ENCODE peak calls at places on chromosome 1, in four cellular contexts. E is A549, Q is cardiac fibroblast, O is OCI-LY7. Y is an unnamed sample.

GRCh38 chr1:30147188-30147587 is 576.2 kb downstream of the MATN1 start:
- DNase-seq in O (no peak), Q (no peak), E (no peak), Y (peak; percentile 3)

GRCh38 chr1:86704972-86705632 is 726 bp downstream of the SH3GLB1 start:
- DNase-seq in Q (peak; percentile 71), O (peak; percentile 56), E (peak; percentile 53), Y (peak; percentile 39)

GRCh38 chr1:1777950-1778826 is at the start of gene NADK:
- DNase-seq in O (peak; percentile 84), Q (peak; percentile 34), E (peak; percentile 45), Y (peak; percentile 89)

GRCh38 chr1:243890576-243890975 is 40.5 kb upstream of the AKT3 start:
- DNase-seq in O (no peak), Q (peak; percentile 62), E (no peak), Y (no peak)

GRCh38 chr1:161736332-161736969 is 13.1 kb upstream of the DUSP12 start:
- DNase-seq in E (peak; percentile 29), Q (peak; percentile 57), O (no peak), Y (no peak)

GRCh38 chr1:150925080-150925479 is 1.1 kb upstream of the SETDB1 start:
- DNase-seq in Q (peak; percentile 3), E (no peak), O (no peak), Y (no peak)

GRCh38 chr1:157574836-157575235 is 22.5 kb upstream of the FCRL5 start:
- DNase-seq in E (no peak), O (no peak), Q (no peak), Y (no peak)

GRCh38 chr1:207181838-207182237 is 77.8 kb downstream of the C4BPA start:
- DNase-seq in O (no peak), Q (peak; percentile 19), E (peak; percentile 20), Y (no peak)

GRCh38 chr1:152007047-152007446 is 13.4 kb upstream of the S100A10 start:
- DNase-seq in E (no peak), O (no peak), Q (no peak), Y (no peak)

GRCh38 chr1:154466136-154466665 is 35.8 kb upstream of the TDRD10 start:
- DNase-seq in E (no peak), O (no peak), Q (no peak), Y (no peak)

GRCh38 chr1:90821152-90821792 is 104.2 kb upstream of the BARHL2 start:
- DNase-seq in E (no peak), O (no peak), Q (peak; percentile 6), Y (no peak)

GRCh38 chr1:111205724-111206070 is 5.3 kb upstream of the DENND2D start:
- DNase-seq in Q (peak; percentile 41), E (no peak), O (no peak), Y (no peak)

GRCh38 chr1:43545321-43545685 is 14.6 kb downstream of the PTPRF start:
- DNase-seq in E (no peak), O (no peak), Q (no peak), Y (no peak)

GRCh38 chr1:11979453-11979817 is 809 bp upstream of the MFN2 start:
- DNase-seq in E (no peak), Q (no peak), O (no peak), Y (no peak)

GRCh38 chr1:2404890-2405511 is 7.4 kb downstream of the PEX10 start:
- DNase-seq in O (no peak), Q (peak; percentile 41), E (no peak), Y (no peak)

GRCh38 chr1:199728345-199728744 is 299.2 kb upstream of the NR5A2 start:
- DNase-seq in O (no peak), E (no peak), Q (no peak), Y (no peak)

GRCh38 chr1:243926803-243927245 is 76.8 kb upstream of the AKT3 start:
- DNase-seq in O (no peak), E (peak; percentile 77), Q (peak; percentile 98), Y (no peak)

GRCh38 chr1:188689542-188689941 is 1788.1 kb downstream of the BRINP3 start:
- DNase-seq in Q (no peak), E (peak; percentile 40), O (no peak), Y (no peak)

GRCh38 chr1:12196641-12197482 is 30.1 kb downstream of the TNFRSF1B start:
- DNase-seq in E (no peak), Q (no peak), O (peak; percentile 32), Y (no peak)

GRCh38 chr1:103459385-103459784 is 66.1 kb upstream of the RNPC3 start:
- DNase-seq in O (no peak), E (no peak), Q (peak; percentile 48), Y (no peak)

GRCh38 chr1:226403522-226404034 is 4.3 kb downstream of the PARP1 start:
- DNase-seq in O (peak; percentile 59), E (no peak), Q (peak; percentile 13), Y (peak; percentile 31)

GRCh38 chr1:14810631-14811325 is 212.3 kb downstream of the KAZN start:
- DNase-seq in O (no peak), E (no peak), Q (no peak), Y (no peak)

GRCh38 chr1:192133350-192133950 is 24.8 kb upstream of the RGS18 start:
- DNase-seq in E (no peak), O (no peak), Q (peak; percentile 71), Y (no peak)

GRCh38 chr1:58845947-58846346 is 62.1 kb upstream of the JUN start:
- DNase-seq in O (no peak), E (no peak), Q (no peak), Y (no peak)

GRCh38 chr1:231643333-231644237 is 17.0 kb downstream of the DISC1 start:
- DNase-seq in O (no peak), Q (no peak), E (no peak), Y (no peak)

GRCh38 chr1:222455188-222455879 is 92.6 kb downstream of the HHIPL2 start:
- DNase-seq in Q (peak; percentile 92), O (peak; percentile 75), E (peak; percentile 78), Y (peak; percentile 75)

GRCh38 chr1:209354840-209355165 is 228.7 kb upstream of the CAMK1G start:
- DNase-seq in O (no peak), Q (no peak), E (no peak), Y (no peak)

GRCh38 chr1:212477680-212478466 is 45.2 kb downstream of the NENF start:
- DNase-seq in O (no peak), E (peak; percentile 35), Q (no peak), Y (no peak)

GRCh38 chr1:67850611-67851075 is 17.4 kb upstream of the GNG12 start:
- DNase-seq in E (peak; percentile 86), O (no peak), Q (peak; percentile 93), Y (no peak)

GRCh38 chr1:65065535-65066378 is 82.2 kb upstream of the AK4 start:
- DNase-seq in E (no peak), Q (no peak), O (no peak), Y (no peak)

GRCh38 chr1:3052501-3052900 is 16.5 kb upstream of the PRDM16 start:
- DNase-seq in Q (no peak), O (no peak), E (no peak), Y (no peak)

GRCh38 chr1:18351735-18352134 is 129.0 kb upstream of the KLHDC7A start:
- DNase-seq in E (no peak), O (no peak), Q (no peak), Y (no peak)

GRCh38 chr1:10122926-10123325 is 87.4 kb upstream of the KIF1B start:
- DNase-seq in E (no peak), O (no peak), Q (peak; percentile 52), Y (no peak)

GRCh38 chr1:6634278-6635052 is 9.8 kb downstream of the THAP3 start:
- DNase-seq in E (peak; percentile 61), O (peak; percentile 31), Q (peak; percentile 37), Y (no peak)

GRCh38 chr1:21657456-21658190 is 11.5 kb downstream of the RAP1GAP start:
- DNase-seq in E (no peak), Q (no peak), O (no peak), Y (no peak)
- TF ChIP-seq CTCF in E (no peak), Q (no peak), O (peak; percentile 61), Y (no peak)

GRCh38 chr1:181083842-181084605 is 4.5 kb upstream of the IER5 start:
- DNase-seq in E (peak; percentile 80), O (peak; percentile 69), Q (peak; percentile 71), Y (peak; percentile 69)
- TF ChIP-seq CTCF in E (peak; percentile 70), O (peak; percentile 79), Q (peak; percentile 44), Y (peak; percentile 78)

DNA sequence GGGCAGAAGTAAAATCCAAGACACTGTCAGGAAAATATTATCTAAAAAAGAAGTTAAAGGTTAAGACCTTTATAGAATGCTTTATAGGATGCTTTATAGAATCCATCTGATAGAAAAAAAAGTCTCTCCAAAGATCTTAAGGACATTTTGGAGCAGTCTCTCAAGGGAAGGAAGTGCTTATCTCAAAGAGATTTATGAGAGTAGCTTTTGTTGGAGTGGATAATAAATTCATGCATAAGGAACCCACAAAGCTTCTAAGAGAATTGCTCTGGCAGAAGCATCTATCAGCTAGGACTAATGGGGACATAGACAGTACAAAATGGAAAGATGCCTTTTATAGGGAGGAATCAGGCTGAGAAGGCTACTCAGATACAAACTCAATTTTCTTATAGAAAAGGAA is 12.9 kb upstream of the CAP1 start:
- DNase-seq in O (no peak), Q (no peak), E (no peak), Y (no peak)
- TF ChIP-seq CTCF in O (no peak), Q (no peak), E (no peak), Y (no peak)

DNA sequence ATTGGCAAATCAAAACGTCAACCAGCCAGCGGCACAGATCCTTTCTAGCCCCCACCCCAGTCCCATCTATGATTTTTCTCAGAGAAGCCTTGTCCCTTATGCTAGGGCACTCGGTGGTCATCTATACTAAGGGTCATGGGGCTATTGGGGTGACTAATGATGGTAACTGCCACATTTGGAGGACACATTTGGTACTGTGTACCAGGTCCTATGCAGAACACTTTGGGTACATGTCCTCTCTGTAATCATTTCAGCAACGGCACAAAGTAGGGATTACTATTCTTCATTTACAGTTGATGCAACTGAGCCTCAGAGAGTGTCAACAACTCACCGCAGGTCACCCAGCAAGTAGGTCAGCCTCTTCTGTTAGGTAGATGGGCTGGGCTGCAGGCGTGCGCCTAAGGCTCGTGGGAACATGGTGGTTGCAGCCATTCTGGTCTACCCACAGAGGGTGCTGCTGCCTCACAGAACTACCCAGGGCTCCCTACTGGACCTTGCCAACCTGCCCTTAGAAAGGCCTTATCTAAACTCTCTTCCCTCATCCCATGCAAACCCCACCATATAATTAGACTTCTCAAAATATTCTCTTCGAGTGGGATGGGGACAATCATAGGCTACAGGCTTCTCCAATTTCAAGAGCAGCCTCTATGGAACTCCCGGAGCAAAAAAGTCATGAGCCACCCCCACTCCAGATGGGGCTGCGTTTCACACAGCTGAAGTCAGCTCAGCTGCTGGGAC is 5.7 kb upstream of the SDHB start:
- DNase-seq in Q (peak; percentile 78), E (peak; percentile 73), O (peak; percentile 76), Y (peak; percentile 71)
- TF ChIP-seq CTCF in Q (peak; percentile 89), E (peak; percentile 74), O (peak; percentile 87), Y (peak; percentile 76)

Y was measured in GM10248.